ENCODE peak calls at places on chromosome 2, in nine cellular contexts. I, E, A, N, B, Y, Q, C and U are unnamed samples.

GRCh38 chr2:120555066-120555465 is 180.6 kb upstream of the GLI2 start:
- DNase-seq in A (no peak), Q (no peak), I (no peak), N (no peak), E (no peak), C (no peak), B (no peak), Y (no peak), U (no peak)

GRCh38 chr2:15940661-15941482 is 522 bp downstream of the MYCN start:
- DNase-seq in E (peak), I (no peak), N (no peak), Q (peak), A (no peak), C (peak), Y (no peak), B (no peak), U (no peak)

GRCh38 chr2:217223222-217223930 is 363.5 kb upstream of the TNP1 start:
- DNase-seq in Q (peak), A (peak), N (no peak), E (no peak), B (no peak), Y (peak), I (no peak), C (peak), U (peak)

GRCh38 chr2:205994344-205994743 is 91.6 kb downstream of the INO80D start:
- DNase-seq in Q (no peak), E (no peak), I (no peak), N (no peak), A (no peak), C (no peak), B (peak), Y (no peak), U (no peak)

GRCh38 chr2:84908948-84909713 is 3.7 kb downstream of the TMSB10 start:
- DNase-seq in E (no peak), Y (peak), B (no peak), N (no peak), A (no peak), I (peak), Q (no peak), C (no peak), U (no peak)

GRCh38 chr2:61626827-61627226 is 88.7 kb upstream of the XPO1 start:
- DNase-seq in A (no peak), C (no peak), B (no peak), N (no peak), E (no peak), Q (no peak), I (no peak), Y (no peak), U (no peak)

GRCh38 chr2:145156199-145156598 is 636.3 kb upstream of the ZEB2 start:
- DNase-seq in B (no peak), Q (no peak), N (no peak), I (no peak), A (no peak), E (no peak), Y (no peak), C (no peak), U (no peak)

GRCh38 chr2:203797363-203798111 is 70.0 kb upstream of the CTLA4 start:
- DNase-seq in Y (no peak), Q (no peak), B (no peak), N (no peak), E (no peak), A (no peak), I (no peak), C (no peak), U (no peak)

GRCh38 chr2:207408086-207408794 is 121.5 kb upstream of the CREB1 start:
- DNase-seq in C (no peak), N (no peak), Q (peak), E (no peak), A (peak), B (peak), Y (no peak), I (peak), U (no peak)